ENCODE peak calls at places on chromosomes 16 and 17, in seven cellular contexts. R, Y, S, E, P, F and M are unnamed samples.

GRCh38 chr17:72332367-72332766 is 211.5 kb downstream of the SOX9 start:
- DNase-seq in R (no peak), E (peak; percentile 28), F (peak; percentile 27), P (peak; percentile 7), Y (no peak), S (no peak), M (no peak)

GRCh38 chr17:31722251-31723056 is 136.6 kb downstream of the COPRS start:
- DNase-seq in S (no peak), Y (no peak), E (peak; percentile 88), R (no peak), F (peak; percentile 70), P (no peak), M (no peak)

GRCh38 chr16:64459821-64460220 is 662.0 kb downstream of the CDH11 start:
- DNase-seq in Y (no peak), P (no peak), E (peak; percentile 48), S (no peak), F (peak; percentile 44), R (no peak), M (no peak)

GRCh38 chr16:81040837-81041236 is 5.2 kb downstream of the ATMIN start:
- DNase-seq in E (no peak), S (no peak), R (peak; percentile 32), Y (peak; percentile 27), F (no peak), P (no peak), M (no peak)

GRCh38 chr16:84368327-84368996 is at the start of gene ATP2C2:
- DNase-seq in P (peak; percentile 33), E (no peak), Y (no peak), R (peak; percentile 75), S (peak; percentile 92), F (no peak), M (peak; percentile 93)

GRCh38 chr16:48447940-48448536 is 62.8 kb upstream of the SIAH1 start:
- DNase-seq in R (no peak), P (no peak), S (no peak), Y (no peak), E (no peak), F (no peak), M (no peak)

GRCh38 chr17:60538726-60539125 is 12.7 kb upstream of the APPBP2 start:
- DNase-seq in P (no peak), Y (no peak), F (no peak), S (no peak), R (no peak), E (no peak), M (no peak)

GRCh38 chr17:80294210-80294609 is 33.6 kb downstream of the RNF213 start:
- DNase-seq in R (no peak), Y (no peak), S (no peak), P (peak; percentile 30), E (no peak), F (no peak), M (no peak)

DNA sequence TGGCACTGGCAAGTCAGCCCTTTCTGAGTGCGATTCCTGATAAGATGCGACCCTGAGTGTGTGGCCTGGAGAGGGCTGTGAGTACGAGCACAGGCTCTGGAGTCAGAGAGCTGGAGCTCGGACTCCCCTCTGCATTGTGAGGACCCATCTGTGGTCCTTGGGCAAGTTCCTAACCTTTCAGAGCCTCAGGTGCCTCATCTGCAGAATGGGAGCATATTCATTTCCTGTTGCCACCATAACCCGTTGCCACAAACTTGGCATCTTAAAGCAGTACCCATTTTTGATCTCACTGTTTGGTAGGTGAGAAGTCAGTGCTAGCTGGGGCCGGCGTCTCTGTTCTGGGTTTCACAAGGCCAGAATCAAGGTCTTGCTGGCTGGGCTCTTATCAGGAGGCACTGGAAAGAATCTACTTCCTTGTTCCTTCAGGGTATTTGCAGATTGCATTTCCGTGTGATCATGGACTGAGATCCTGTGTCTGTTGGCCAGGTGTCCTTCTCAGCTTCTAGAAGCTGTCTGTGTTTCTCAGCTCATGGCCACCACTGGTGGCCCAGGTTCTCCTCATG is 20.2 kb downstream of the KNOP1 start:
- DNase-seq in E (no peak), Y (no peak), P (no peak), F (no peak), S (no peak), R (no peak), M (no peak)
- H3K4ac ChIP-seq in E (peak overlapping the region; percentile 96), Y (no peak overlapping the region), P (no peak overlapping the region), F (no peak overlapping the region), S (no peak overlapping the region), R (no peak overlapping the region), M (no peak overlapping the region)

GRCh38 chr17:17004251-17004996 is 32.5 kb upstream of the TNFRSF13B start:
- DNase-seq in F (no peak), E (no peak), Y (no peak), P (no peak), S (no peak), R (no peak), M (no peak)

GRCh38 chr17:17008998-17009397 is 33.3 kb upstream of the MPRIP start:
- DNase-seq in R (no peak), P (no peak), S (no peak), Y (no peak), F (no peak), E (no peak), M (no peak)
- H3K4ac ChIP-seq in R (no peak overlapping the region), P (no peak overlapping the region), S (no peak overlapping the region), Y (no peak overlapping the region), F (no peak overlapping the region), E (no peak overlapping the region), M (no peak overlapping the region)

DNA sequence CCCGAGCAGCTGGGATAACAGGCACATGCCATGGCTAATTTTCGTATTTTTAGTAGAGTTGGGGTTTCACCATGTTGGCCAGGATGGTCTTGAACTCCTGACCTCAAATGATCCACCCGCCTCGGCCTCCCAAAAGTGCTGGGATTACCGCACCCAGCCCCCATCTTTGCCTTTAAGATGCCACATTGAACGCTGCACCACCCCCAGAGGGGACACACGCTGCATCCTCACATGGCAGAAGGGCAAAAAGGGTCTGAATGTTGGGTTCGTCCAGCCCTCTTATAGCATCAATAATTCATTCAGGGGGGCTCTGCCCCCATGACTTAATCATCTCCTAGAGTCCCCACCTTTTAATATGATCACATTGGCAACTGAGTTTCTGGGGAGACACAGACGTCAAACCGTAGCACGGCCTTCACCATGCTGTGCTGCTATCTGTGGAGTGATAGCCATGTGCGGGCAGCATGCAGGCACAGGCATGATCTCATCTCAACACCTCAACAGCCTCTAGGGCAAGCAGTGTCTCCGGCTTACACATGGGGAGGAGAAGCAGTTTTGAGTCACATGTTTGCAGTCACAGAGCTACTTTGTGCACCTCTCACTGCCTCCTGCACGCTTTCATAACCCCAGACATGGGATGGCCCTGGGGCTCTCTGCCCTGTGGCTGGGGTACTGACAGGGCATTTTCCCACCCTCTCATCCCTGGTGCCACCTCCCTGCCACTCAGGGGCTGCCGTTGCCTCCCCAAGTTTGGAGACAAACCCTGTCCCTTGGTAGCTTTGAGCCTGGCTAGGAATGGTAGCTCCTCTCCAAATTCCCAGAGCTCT is 30.0 kb downstream of the IL21R start:
- DNase-seq in S (peak; percentile 15), R (peak; percentile 50), Y (no peak), P (peak; percentile 88), F (peak; percentile 45), E (peak; percentile 6), M (peak; percentile 32)
- H3K4ac ChIP-seq in S (no peak overlapping the region), R (no peak overlapping the region), Y (no peak overlapping the region), P (no peak overlapping the region), F (peak overlapping the region; percentile 35), E (no peak overlapping the region), M (no peak overlapping the region)

GRCh38 chr17:44324571-44325275 is at the start of gene SLC25A39:
- DNase-seq in Y (peak; percentile 88), F (peak; percentile 93), S (peak; percentile 96), P (peak; percentile 90), E (peak; percentile 93), R (peak; percentile 94), M (no peak)
- H3K4ac ChIP-seq in Y (no peak within 1 kb of the TSS), F (peak within 1 kb of the TSS; percentile 41), S (no peak within 1 kb of the TSS), P (peak within 1 kb of the TSS; percentile 70), E (peak within 1 kb of the TSS; percentile 24), R (no peak within 1 kb of the TSS), M (no peak within 1 kb of the TSS)

DNA sequence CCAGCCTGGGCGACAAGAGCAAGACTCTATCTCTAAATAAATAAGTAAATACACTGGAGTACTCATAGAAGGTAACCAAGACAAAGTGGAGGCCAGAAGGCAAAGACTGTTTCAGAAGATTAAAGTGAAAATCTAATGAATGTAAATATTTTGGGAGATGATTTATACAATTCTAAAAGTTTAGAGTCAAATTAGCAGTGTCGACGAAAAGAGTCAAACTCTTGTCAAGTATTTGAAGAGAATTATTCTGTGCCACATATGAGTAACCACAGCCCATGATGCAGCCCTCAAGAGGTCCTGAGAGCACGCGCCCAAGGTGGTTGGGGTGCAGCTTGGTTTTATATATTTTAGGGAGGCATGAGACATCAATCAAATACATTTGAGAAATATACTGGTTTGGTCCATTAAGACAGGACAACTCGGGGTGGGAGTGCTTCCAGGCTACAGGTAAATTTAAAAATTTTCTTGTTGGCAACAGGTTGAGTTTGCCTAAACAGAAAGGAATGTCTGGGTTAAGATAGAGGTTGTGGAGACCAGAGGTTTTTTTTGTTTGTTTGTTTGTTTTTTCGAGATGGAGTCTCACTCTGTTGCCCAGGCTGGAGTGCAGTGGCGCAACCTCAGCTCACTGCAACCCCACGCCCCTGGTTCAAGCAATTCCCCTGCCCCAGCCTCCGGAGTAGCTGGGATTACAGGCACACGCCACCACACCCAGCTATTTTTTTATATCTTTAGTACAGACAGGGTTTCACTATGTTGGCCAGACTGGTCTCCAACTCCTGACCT is 3.5 kb downstream of the CFDP1 start:
- DNase-seq in E (no peak), P (peak; percentile 46), R (no peak), F (no peak), S (no peak), Y (no peak), M (no peak)
- H3K4ac ChIP-seq in E (no peak overlapping the region), P (peak overlapping the region; percentile 89), R (no peak overlapping the region), F (no peak overlapping the region), S (no peak overlapping the region), Y (no peak overlapping the region), M (no peak overlapping the region)